ENCODE peak calls at places on chromosome 15, in five cellular contexts. W, G, B, E and V are unnamed samples.

GRCh38 chr15:72423256-72423655 is 25.2 kb downstream of the TMEM202 start:
- DNase-seq in W (no peak), G (no peak), B (no peak), E (no peak), V (no peak)

GRCh38 chr15:80242132-80242769 is 9.8 kb downstream of the CTXND1 start:
- DNase-seq in W (no peak), G (no peak), B (no peak), E (no peak), V (no peak)

GRCh38 chr15:26156041-26156440 is 292.9 kb upstream of the ATP10A start:
- DNase-seq in W (no peak), G (no peak), B (no peak), E (no peak), V (no peak)

GRCh38 chr15:99669250-99669649 is 64.0 kb downstream of the LYSMD4 start:
- DNase-seq in W (no peak), G (no peak), B (no peak), E (no peak), V (no peak)

GRCh38 chr15:41620536-41621199 is 39.5 kb upstream of the MGA start:
- DNase-seq in W (no peak), G (no peak), B (no peak), E (no peak), V (no peak)

GRCh38 chr15:101024111-101024695 is 105.0 kb downstream of the LRRK1 start:
- DNase-seq in W (no peak), G (peak; percentile 3), B (peak; percentile 84), E (no peak), V (no peak)

GRCh38 chr15:70153948-70154439 is 56.3 kb upstream of the TLE3 start:
- DNase-seq in W (no peak), G (no peak), B (no peak), E (no peak), V (no peak)

GRCh38 chr15:39461536-39462140 is 119.2 kb upstream of the THBS1 start:
- DNase-seq in W (no peak), G (no peak), B (no peak), E (peak; percentile 34), V (no peak)

GRCh38 chr15:52438047-52438446 is 90.6 kb downstream of the MYO5A start:
- DNase-seq in W (no peak), G (no peak), B (no peak), E (no peak), V (no peak)

GRCh38 chr15:72037321-72037720 is 80.6 kb downstream of the MYO9A start:
- DNase-seq in W (no peak), G (no peak), B (no peak), E (no peak), V (no peak)

GRCh38 chr15:44999105-44999504 is 23.9 kb upstream of the SORD start:
- DNase-seq in W (no peak), G (no peak), B (no peak), E (no peak), V (no peak)
- TF ChIP-seq CTCF in W (no peak), G (no peak), B (no peak), E (no peak), V (no peak)

GRCh38 chr15:22903427-22903826 is 65.0 kb downstream of the NIPA2 start:
- DNase-seq in W (no peak), G (no peak), B (no peak), E (no peak), V (no peak)

GRCh38 chr15:22902981-22903380 is 64.5 kb downstream of the NIPA2 start:
- DNase-seq in W (no peak), G (no peak), B (no peak), E (no peak), V (no peak)

GRCh38 chr15:22903961-22904534 is 65.6 kb downstream of the NIPA2 start:
- DNase-seq in W (no peak), G (no peak), B (no peak), E (peak; percentile 95), V (no peak)

GRCh38 chr15:22902046-22902445 is 63.6 kb downstream of the NIPA2 start:
- DNase-seq in W (no peak), G (no peak), B (no peak), E (no peak), V (no peak)

GRCh38 chr15:22902578-22902977 is 64.1 kb downstream of the NIPA2 start:
- DNase-seq in W (no peak), G (no peak), B (no peak), E (no peak), V (no peak)
- TF ChIP-seq CTCF in W (no peak), G (no peak), B (no peak), E (no peak), V (no peak)

GRCh38 chr15:65311760-65312159 is 7.3 kb downstream of the RNU5B-1 start:
- DNase-seq in W (no peak), G (no peak), B (no peak), E (no peak), V (no peak)

GRCh38 chr15:65307978-65308377 is 3.5 kb downstream of the RNU5B-1 start:
- DNase-seq in W (no peak), G (no peak), B (no peak), E (no peak), V (no peak)

GRCh38 chr15:65309882-65310418 is 5.5 kb downstream of the RNU5B-1 start:
- DNase-seq in W (no peak), G (no peak), B (peak; percentile 45), E (no peak), V (no peak)

GRCh38 chr15:65310431-65311137 is 6.1 kb downstream of the RNU5B-1 start:
- DNase-seq in W (no peak), G (no peak), B (no peak), E (no peak), V (no peak)

GRCh38 chr15:65312400-65312916 is 8.0 kb downstream of the RNU5B-1 start:
- DNase-seq in W (no peak), G (no peak), B (no peak), E (no peak), V (no peak)
- TF ChIP-seq CTCF in W (no peak), G (no peak), B (no peak), E (no peak), V (no peak)

DNA sequence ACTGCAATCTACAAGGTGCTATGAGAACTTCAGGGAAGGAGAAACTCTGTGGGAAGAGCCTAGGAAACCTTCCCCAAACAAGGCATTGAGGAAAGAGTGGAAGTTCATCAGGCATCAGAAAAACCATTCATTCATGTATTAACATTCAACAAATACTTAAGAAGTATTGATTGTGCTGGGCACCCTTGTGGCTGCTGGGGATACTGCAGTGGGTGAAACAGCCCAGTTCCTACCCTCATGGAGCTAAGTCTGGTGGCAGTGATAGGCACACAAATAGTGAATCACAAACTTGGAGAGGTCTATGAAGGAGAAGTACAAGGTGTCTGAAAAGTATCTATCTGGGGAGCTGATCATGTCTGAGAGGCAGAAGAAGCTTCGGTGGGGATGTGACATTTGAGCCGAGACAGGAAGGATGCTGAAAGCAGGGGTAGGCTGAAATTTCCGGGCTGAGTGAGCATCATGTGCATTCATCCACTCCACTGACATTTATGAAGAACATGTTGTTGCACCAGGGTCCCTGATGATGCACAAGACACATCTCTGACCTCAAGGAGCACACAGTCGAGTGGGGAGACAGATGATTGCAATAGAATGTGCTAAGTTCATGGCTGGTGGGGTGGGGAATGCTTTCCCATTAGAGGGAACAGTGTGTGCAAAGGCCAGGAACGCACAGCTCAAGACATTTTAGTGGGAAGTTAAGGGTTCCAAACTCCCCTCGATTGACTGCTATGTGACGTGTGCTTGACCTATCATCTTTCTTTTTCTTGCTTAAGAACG is 309.0 kb upstream of the ICE2 start:
- DNase-seq in W (no peak), G (no peak), B (no peak), E (no peak), V (no peak)
- TF ChIP-seq CTCF in W (peak; percentile 28), G (peak; percentile 34), B (peak; percentile 47), E (no peak), V (no peak)

GRCh38 chr15:74261685-74262084 is 25.6 kb downstream of the CCDC33 start:
- DNase-seq in W (no peak), G (no peak), B (no peak), E (no peak), V (no peak)

GRCh38 chr15:74264081-74264501 is 28.0 kb downstream of the CCDC33 start:
- DNase-seq in W (no peak), G (no peak), B (no peak), E (no peak), V (no peak)

GRCh38 chr15:74265046-74265639 is 29.0 kb downstream of the CCDC33 start:
- DNase-seq in W (no peak), G (no peak), B (no peak), E (no peak), V (no peak)

GRCh38 chr15:74262635-74263034 is 26.5 kb downstream of the CCDC33 start:
- DNase-seq in W (no peak), G (no peak), B (no peak), E (no peak), V (no peak)

DNA sequence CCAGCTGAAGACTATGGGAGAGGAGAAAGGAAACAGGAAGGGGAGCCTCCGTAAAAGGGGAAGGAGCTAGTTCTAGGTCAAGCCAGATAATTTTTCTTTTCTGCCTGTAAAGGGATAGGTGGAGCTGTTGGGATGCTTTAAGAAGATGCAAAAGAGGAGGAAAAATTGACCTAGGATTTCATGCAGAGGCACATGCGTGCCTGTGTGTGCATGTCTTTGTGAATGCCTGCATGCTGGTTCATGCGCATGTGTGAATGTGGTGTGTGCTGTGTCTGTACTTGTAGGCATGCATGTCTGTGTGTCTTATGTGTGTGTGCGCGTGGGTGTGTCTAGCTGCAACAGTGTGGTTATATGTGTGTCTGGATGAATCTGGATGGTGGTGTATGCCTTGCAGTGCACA is 27.3 kb downstream of the CCDC33 start:
- DNase-seq in W (no peak), G (no peak), B (no peak), E (no peak), V (no peak)
- TF ChIP-seq CTCF in W (no peak), G (no peak), B (no peak), E (no peak), V (no peak)

GRCh38 chr15:90891346-90891949 is 7.1 kb downstream of the FES start:
- DNase-seq in W (no peak), G (no peak), B (no peak), E (no peak), V (no peak)

GRCh38 chr15:90893175-90894090 is 9.1 kb downstream of the FES start:
- DNase-seq in W (no peak), G (no peak), B (no peak), E (no peak), V (no peak)

GRCh38 chr15:90892023-90892422 is 7.7 kb downstream of the FES start:
- DNase-seq in W (no peak), G (no peak), B (no peak), E (no peak), V (no peak)

GRCh38 chr15:90892498-90893174 is 8.3 kb downstream of the FES start:
- DNase-seq in W (no peak), G (no peak), B (no peak), E (no peak), V (no peak)

GRCh38 chr15:90895571-90896117 is 7.5 kb upstream of the MAN2A2 start:
- DNase-seq in W (no peak), G (no peak), B (no peak), E (no peak), V (no peak)
- TF ChIP-seq CTCF in W (no peak), G (no peak), B (peak; percentile 16), E (no peak), V (no peak)

GRCh38 chr15:94168250-94168649 is 63.1 kb upstream of the MCTP2 start:
- DNase-seq in W (no peak), G (no peak), B (no peak), E (no peak), V (no peak)
- TF ChIP-seq CTCF in W (no peak), G (peak; percentile 24), B (no peak), E (no peak), V (no peak)

GRCh38 chr15:28060005-28060404 is 39.1 kb downstream of the OCA2 start:
- DNase-seq in W (no peak), G (no peak), B (no peak), E (no peak), V (no peak)
- TF ChIP-seq CTCF in W (no peak), G (no peak), B (no peak), E (no peak), V (no peak)

GRCh38 chr15:57079446-57079845 is 161.0 kb downstream of the TCF12 start:
- DNase-seq in W (no peak), G (no peak), B (no peak), E (no peak), V (no peak)
- TF ChIP-seq CTCF in W (no peak), G (no peak), B (no peak), E (no peak), V (no peak)